ENCODE peak calls at places on chromosome 1, in eight cellular contexts. R is lower lobe of right lung; H is psoas muscle; X is A549; E is K562; M is natural killer cell; Z is Panc1; A is activated CD8-positive, alpha-beta T cell treated with anti-CD3 and anti-CD28 coated beads, Interleukin-2, amount 10 ng/mL, durations not matched to agents 7 days and 5 days. I is an unnamed sample.
A peak's percentile ranks its signal among the peaks of the same experiment; 100 is the strongest.

GRCh38 chr1:61472876-61473275 is 252.1 kb downstream of the TM2D1 start:
- ATAC-seq in R (no peak), H (no peak), X (no peak), E (no peak), M (no peak), Z (no peak), A (no peak), I (no peak)

GRCh38 chr1:229758101-229759036 is 132.3 kb downstream of the URB2 start:
- ATAC-seq in R (no peak), H (no peak), X (no peak), E (no peak), M (no peak), Z (no peak), A (no peak), I (no peak)

GRCh38 chr1:17214876-17215544 is 10.1 kb downstream of the PADI1 start:
- ATAC-seq in R (no peak), H (no peak), X (no peak), E (no peak), M (no peak), Z (no peak), A (no peak), I (no peak)

GRCh38 chr1:167221126-167221803 is 579 bp downstream of the POU2F1 start:
- ATAC-seq in R (peak; percentile 22), H (peak; percentile 26), X (peak; percentile 46), E (peak; percentile 19), M (peak; percentile 7), Z (peak; percentile 34), A (peak; percentile 9), I (peak; percentile 4)

GRCh38 chr1:13760921-13761320 is 60.9 kb downstream of the PRDM2 start:
- ATAC-seq in R (peak; percentile 53), H (no peak), X (no peak), E (no peak), M (no peak), Z (no peak), A (no peak), I (no peak)

GRCh38 chr1:101002551-101002950 is 23.0 kb downstream of the DPH5 start:
- ATAC-seq in R (peak; percentile 37), H (peak; percentile 46), X (no peak), E (peak; percentile 49), M (no peak), Z (no peak), A (no peak), I (peak; percentile 47)

GRCh38 chr1:47491341-47491753 is 53.5 kb downstream of the FOXD2 start:
- ATAC-seq in R (peak; percentile 39), H (no peak), X (no peak), E (peak; percentile 69), M (no peak), Z (no peak), A (no peak), I (no peak)

GRCh38 chr1:234550341-234551031 is 59.5 kb downstream of the IRF2BP2 start:
- ATAC-seq in R (no peak), H (no peak), X (no peak), E (no peak), M (no peak), Z (peak; percentile 46), A (no peak), I (no peak)

GRCh38 chr1:176638713-176639112 is 175.7 kb downstream of the PAPPA2 start:
- ATAC-seq in R (no peak), H (no peak), X (no peak), E (no peak), M (no peak), Z (no peak), A (no peak), I (no peak)

GRCh38 chr1:47997289-47998200 is at the start of gene TRABD2B:
- ATAC-seq in R (peak; percentile 92), H (peak; percentile 91), X (peak; percentile 78), E (peak; percentile 98), M (peak; percentile 83), Z (peak; percentile 91), A (peak; percentile 91), I (peak; percentile 95)

GRCh38 chr1:116066868-116067563 is 44.2 kb upstream of the MAB21L3 start:
- ATAC-seq in R (no peak), H (no peak), X (no peak), E (no peak), M (no peak), Z (no peak), A (no peak), I (no peak)

GRCh38 chr1:222043444-222044292 is 301.8 kb upstream of the DUSP10 start:
- ATAC-seq in R (no peak), H (peak; percentile 54), X (no peak), E (no peak), M (no peak), Z (no peak), A (no peak), I (peak; percentile 84)

GRCh38 chr1:158290571-158290935 is 830 bp downstream of the CD1C start:
- ATAC-seq in R (no peak), H (no peak), X (no peak), E (no peak), M (no peak), Z (no peak), A (no peak), I (no peak)

GRCh38 chr1:29711582-29712274 is 475.4 kb downstream of the PTPRU start:
- ATAC-seq in R (peak; percentile 8), H (no peak), X (no peak), E (no peak), M (no peak), Z (no peak), A (peak; percentile 44), I (no peak)

GRCh38 chr1:189939967-189940366 is 537.7 kb downstream of the BRINP3 start:
- ATAC-seq in R (no peak), H (no peak), X (no peak), E (no peak), M (no peak), Z (no peak), A (no peak), I (peak; percentile 51)

GRCh38 chr1:32724678-32725594 is 22.4 kb upstream of the SYNC start:
- ATAC-seq in R (peak; percentile 71), H (peak; percentile 60), X (peak; percentile 97), E (peak; percentile 95), M (peak; percentile 36), Z (peak; percentile 68), A (peak; percentile 71), I (peak; percentile 95)

GRCh38 chr1:231020139-231020601 is 19.9 kb downstream of the FAM89A start:
- ATAC-seq in R (peak; percentile 58), H (no peak), X (no peak), E (no peak), M (peak; percentile 36), Z (peak; percentile 48), A (peak; percentile 44), I (peak; percentile 58)

GRCh38 chr1:221487781-221488520 is 253.9 kb downstream of the DUSP10 start:
- ATAC-seq in R (no peak), H (no peak), X (peak; percentile 85), E (no peak), M (no peak), Z (peak; percentile 86), A (no peak), I (peak; percentile 93)

GRCh38 chr1:217096200-217096599 is 373.0 kb upstream of the ESRRG start:
- ATAC-seq in R (no peak), H (no peak), X (no peak), E (no peak), M (no peak), Z (no peak), A (no peak), I (no peak)

GRCh38 chr1:61253912-61254628 is 171.7 kb downstream of the NFIA start:
- ATAC-seq in R (peak; percentile 68), H (peak; percentile 26), X (no peak), E (peak; percentile 31), M (no peak), Z (no peak), A (no peak), I (no peak)

GRCh38 chr1:26799479-26800133 is 11.9 kb downstream of the PIGV start:
- ATAC-seq in R (peak; percentile 69), H (peak; percentile 88), X (peak; percentile 76), E (peak; percentile 83), M (peak; percentile 77), Z (peak; percentile 78), A (peak; percentile 76), I (peak; percentile 86)

GRCh38 chr1:213934642-213935041 is 53.1 kb upstream of the PROX1 start:
- ATAC-seq in R (peak; percentile 87), H (peak; percentile 53), X (no peak), E (no peak), M (no peak), Z (no peak), A (no peak), I (no peak)

GRCh38 chr1:155989992-155990325 is 11.6 kb upstream of the ARHGEF2 start:
- ATAC-seq in R (peak; percentile 60), H (peak; percentile 25), X (no peak), E (no peak), M (no peak), Z (peak; percentile 12), A (peak; percentile 17), I (no peak)

GRCh38 chr1:174049514-174049913 is 27.4 kb upstream of the RC3H1 start:
- ATAC-seq in R (no peak), H (no peak), X (no peak), E (no peak), M (no peak), Z (no peak), A (no peak), I (no peak)

GRCh38 chr1:224747578-224747977 is 131.5 kb downstream of the CNIH3 start:
- ATAC-seq in R (no peak), H (no peak), X (no peak), E (no peak), M (no peak), Z (no peak), A (no peak), I (peak; percentile 45)

GRCh38 chr1:112933820-112934561 is 22.0 kb downstream of the SLC16A1 start:
- ATAC-seq in R (no peak), H (no peak), X (no peak), E (no peak), M (no peak), Z (no peak), A (no peak), I (no peak)

GRCh38 chr1:43573066-43573799 is 42.5 kb downstream of the PTPRF start:
- ATAC-seq in R (no peak), H (no peak), X (no peak), E (no peak), M (no peak), Z (no peak), A (no peak), I (no peak)

GRCh38 chr1:99677416-99677815 is 31.5 kb downstream of the PALMD start:
- ATAC-seq in R (no peak), H (peak; percentile 32), X (no peak), E (no peak), M (no peak), Z (no peak), A (no peak), I (no peak)

GRCh38 chr1:171600852-171601251 is 21.2 kb upstream of the MYOCOS start:
- ATAC-seq in R (no peak), H (no peak), X (no peak), E (peak; percentile 55), M (no peak), Z (no peak), A (no peak), I (no peak)

GRCh38 chr1:21647431-21648373 is 21.5 kb downstream of the RAP1GAP start:
- ATAC-seq in R (no peak), H (no peak), X (no peak), E (peak; percentile 92), M (peak; percentile 38), Z (no peak), A (peak; percentile 34), I (peak; percentile 78)

GRCh38 chr1:151251656-151252470 is 2.7 kb upstream of the PSMD4 start:
- ATAC-seq in R (peak; percentile 67), H (peak; percentile 46), X (peak; percentile 67), E (peak; percentile 73), M (peak; percentile 49), Z (peak; percentile 71), A (peak; percentile 59), I (peak; percentile 70)

GRCh38 chr1:40986328-40986783 is 6.9 kb downstream of the CTPS1 start:
- ATAC-seq in R (peak; percentile 48), H (no peak), X (no peak), E (no peak), M (no peak), Z (no peak), A (no peak), I (no peak)

I was measured in SK-N-SH treated with all-trans-retinoic acid at 6 μM for 48 hours.